ENCODE peak calls at places on chromosomes 4 and X, in seven cellular contexts. N, K, P, Y, M, J and H are unnamed samples.

GRCh38 chr4:52250124-52250523 is 199.0 kb downstream of the SPATA18 start:
- DNase-seq in N (peak), K (no peak), P (peak), Y (peak), M (no peak), J (peak), H (no peak)

GRCh38 chr4:57083107-57083506 is 27.1 kb downstream of the IGFBP7 start:
- DNase-seq in N (no peak), K (no peak), P (no peak), Y (no peak), M (no peak), J (no peak), H (no peak)

GRCh38 chrX:154511761-154512160 is 4.3 kb downstream of the FAM3A start:
- DNase-seq in N (no peak), K (no peak), P (no peak), Y (no peak), M (no peak), J (no peak), H (no peak)

GRCh38 chr4:76641351-76641750 is 206.3 kb downstream of the SHROOM3 start:
- DNase-seq in N (no peak), K (no peak), P (no peak), Y (no peak), M (no peak), J (no peak), H (no peak)

GRCh38 chr4:38162240-38162784 is 202.1 kb downstream of the PTTG2 start:
- DNase-seq in N (no peak), K (peak), P (no peak), Y (peak), M (peak), J (no peak), H (peak)

GRCh38 chrX:11244641-11245040 is 48.6 kb upstream of the AMELX start:
- DNase-seq in N (no peak), K (no peak), P (no peak), Y (peak), M (peak), J (peak), H (no peak)

GRCh38 chr4:16269742-16270522 is 43.7 kb upstream of the TAPT1 start:
- DNase-seq in N (no peak), K (no peak), P (peak), Y (peak), M (peak), J (peak), H (no peak)

GRCh38 chrX:75522565-75523411 is at the start of gene ZDHHC15:
- DNase-seq in N (peak), K (peak), P (peak), Y (peak), M (peak), J (peak), H (peak)

GRCh38 chr4:18664051-18664450 is 642.5 kb upstream of the LCORL start:
- DNase-seq in N (no peak), K (no peak), P (no peak), Y (no peak), M (no peak), J (no peak), H (no peak)

GRCh38 chr4:75126058-75126457 is 193.1 kb downstream of the PARM1 start:
- DNase-seq in N (no peak), K (no peak), P (no peak), Y (no peak), M (no peak), J (no peak), H (no peak)

GRCh38 chr4:54661686-54662085 is 3.9 kb downstream of the KIT start:
- DNase-seq in N (no peak), K (peak), P (no peak), Y (peak), M (peak), J (no peak), H (no peak)

GRCh38 chr4:145881991-145882390 is 56.6 kb downstream of the ZNF827 start:
- DNase-seq in N (no peak), K (no peak), P (no peak), Y (no peak), M (peak), J (no peak), H (no peak)

GRCh38 chr4:145880355-145880960 is 58.2 kb downstream of the ZNF827 start:
- DNase-seq in N (no peak), K (no peak), P (no peak), Y (no peak), M (peak), J (no peak), H (peak)

GRCh38 chr4:145881585-145881984 is 57.0 kb downstream of the ZNF827 start:
- DNase-seq in N (no peak), K (no peak), P (no peak), Y (no peak), M (no peak), J (no peak), H (no peak)

GRCh38 chr4:145883173-145883572 is 55.5 kb downstream of the ZNF827 start:
- DNase-seq in N (no peak), K (no peak), P (no peak), Y (no peak), M (no peak), J (no peak), H (no peak)

DNA sequence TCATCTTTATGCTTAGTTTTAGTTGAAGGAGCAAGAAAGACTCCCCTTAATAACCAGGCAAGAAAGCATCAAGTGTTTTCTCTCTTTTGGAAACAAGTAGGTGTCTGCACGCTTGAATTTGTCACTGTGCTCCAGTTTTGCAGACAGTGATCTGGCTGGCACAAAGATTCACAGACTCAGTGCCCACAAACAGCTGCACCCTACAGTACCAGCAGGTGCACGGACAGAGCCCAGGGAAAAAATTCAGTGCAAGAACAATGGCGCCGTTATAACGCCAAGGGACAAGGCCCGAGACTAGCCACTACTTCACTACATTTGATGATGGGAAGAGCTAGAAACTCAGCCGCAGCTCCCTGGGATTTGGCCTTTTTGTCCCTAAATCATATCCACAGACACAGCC is 56.0 kb downstream of the ZNF827 start:
- DNase-seq in N (no peak), K (no peak), P (no peak), Y (no peak), M (no peak), J (no peak), H (no peak)
- H3K4me3 ChIP-seq in N (no peak), K (no peak), P (no peak), Y (no peak), M (no peak), J (no peak), H (no peak)

GRCh38 chr4:27100713-27101112 is 240.1 kb downstream of the STIM2 start:
- DNase-seq in N (no peak), K (peak), P (no peak), Y (no peak), M (peak), J (no peak), H (no peak)

GRCh38 chr4:27094785-27095184 is 234.1 kb downstream of the STIM2 start:
- DNase-seq in N (no peak), K (no peak), P (no peak), Y (no peak), M (no peak), J (no peak), H (no peak)

GRCh38 chr4:27098034-27098433 is 237.4 kb downstream of the STIM2 start:
- DNase-seq in N (no peak), K (no peak), P (no peak), Y (no peak), M (no peak), J (no peak), H (no peak)

GRCh38 chr4:27094224-27094623 is 233.6 kb downstream of the STIM2 start:
- DNase-seq in N (no peak), K (no peak), P (no peak), Y (no peak), M (no peak), J (no peak), H (no peak)

GRCh38 chr4:27096142-27096824 is 235.6 kb downstream of the STIM2 start:
- DNase-seq in N (no peak), K (no peak), P (peak), Y (no peak), M (no peak), J (no peak), H (no peak)
- TF ChIP-seq CTCF in N (no peak), K (no peak), P (peak), Y (no peak), M (no peak), J (no peak), H (no peak)

DNA sequence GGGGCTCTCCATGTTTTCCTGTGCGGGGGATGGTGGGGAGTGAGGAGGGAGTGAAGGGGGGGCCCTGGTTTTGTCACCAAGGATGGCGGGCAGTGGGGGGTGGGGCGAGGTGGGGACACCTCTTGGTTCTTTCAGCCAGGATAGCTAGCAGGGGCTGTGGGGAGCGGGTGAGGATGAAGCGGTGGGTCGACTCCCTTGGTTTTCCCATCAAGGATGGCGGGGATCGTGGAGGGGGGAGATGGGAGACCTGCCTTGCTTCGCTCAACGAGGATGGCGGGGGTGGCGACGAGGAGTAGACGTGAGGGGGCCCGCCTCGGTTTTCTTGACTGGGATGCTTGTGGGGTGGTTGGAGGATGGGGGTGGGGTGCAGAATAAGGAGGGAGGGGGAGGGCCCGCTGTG is 633 bp downstream of the FHL1 start:
- DNase-seq in N (no peak), K (no peak), P (no peak), Y (no peak), M (no peak), J (no peak), H (no peak)
- H3K4me3 ChIP-seq in N (peak), K (peak), P (no peak), Y (peak), M (peak), J (peak), H (peak)

GRCh38 chrX:46916273-46916672 is 4.1 kb downstream of the JADE3 start:
- DNase-seq in N (no peak), K (no peak), P (no peak), Y (no peak), M (no peak), J (no peak), H (no peak)
- TF ChIP-seq CTCF in N (no peak), K (no peak), P (no peak), Y (no peak), M (no peak), J (no peak), H (no peak)

GRCh38 chr4:105895324-105895608 is at the start of gene NPNT:
- DNase-seq in N (no peak), K (no peak), P (no peak), Y (no peak), M (no peak), J (no peak), H (peak)
- H3K4me3 ChIP-seq in N (peak), K (peak), P (no peak), Y (no peak), M (peak), J (peak), H (peak)

GRCh38 chrX:78199851-78200250 is 60.4 kb upstream of the TAF9B start:
- DNase-seq in N (no peak), K (no peak), P (peak), Y (peak), M (peak), J (no peak), H (no peak)
- TF ChIP-seq CTCF in N (no peak), K (peak), P (peak), Y (peak), M (peak), J (no peak), H (no peak)

GRCh38 chr4:107719211-107719926 is 665 bp downstream of the PAPSS1 start:
- DNase-seq in N (no peak), K (no peak), P (peak), Y (peak), M (peak), J (no peak), H (peak)

GRCh38 chr4:107718351-107718965 is 1.6 kb downstream of the PAPSS1 start:
- DNase-seq in N (no peak), K (no peak), P (peak), Y (no peak), M (peak), J (no peak), H (no peak)

GRCh38 chr4:107719927-107720722 is at the start of gene PAPSS1:
- DNase-seq in N (peak), K (peak), P (peak), Y (peak), M (peak), J (peak), H (peak)

DNA sequence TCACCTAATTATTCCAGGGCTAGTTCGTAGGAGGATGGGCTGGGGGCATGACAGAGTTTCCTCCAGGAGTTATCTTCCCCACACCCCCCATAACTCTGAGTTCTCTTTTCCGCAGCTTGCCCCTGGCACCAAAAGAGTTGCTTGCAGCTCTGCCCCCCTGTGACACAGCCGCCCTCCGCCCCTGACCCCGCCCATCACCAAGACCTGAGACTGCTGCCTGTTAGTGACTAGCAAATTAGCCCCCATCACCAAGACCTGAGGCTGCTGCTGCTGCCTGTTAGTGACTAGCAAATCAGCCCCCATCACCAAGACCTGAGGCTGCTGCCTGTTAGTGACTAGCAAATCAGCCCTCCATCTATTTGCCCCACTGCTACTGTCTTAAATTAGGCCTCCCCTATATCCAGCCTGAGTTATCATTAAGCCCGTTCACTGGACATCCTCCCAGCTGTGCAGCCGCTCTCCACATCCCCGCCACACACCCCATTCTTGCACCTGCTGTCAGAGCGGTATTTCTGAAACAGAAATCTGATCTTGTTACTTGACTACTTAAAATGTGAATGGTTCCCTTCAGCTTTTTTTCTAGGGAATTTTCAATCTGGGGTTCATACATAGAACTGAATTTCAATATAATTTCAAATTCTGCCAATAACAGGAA is 1.5 kb upstream of the PAPSS1 start:
- DNase-seq in N (no peak), K (no peak), P (no peak), Y (no peak), M (no peak), J (no peak), H (peak)
- H3K4me3 ChIP-seq in N (peak), K (peak), P (no peak), Y (no peak), M (no peak), J (peak), H (peak)

GRCh38 chrX:12771445-12772069 is 19.7 kb upstream of the PRPS2 start:
- DNase-seq in N (peak), K (no peak), P (peak), Y (peak), M (peak), J (peak), H (peak)
- TF ChIP-seq CTCF in N (no peak), K (peak), P (peak), Y (peak), M (peak), J (no peak), H (peak)

DNA sequence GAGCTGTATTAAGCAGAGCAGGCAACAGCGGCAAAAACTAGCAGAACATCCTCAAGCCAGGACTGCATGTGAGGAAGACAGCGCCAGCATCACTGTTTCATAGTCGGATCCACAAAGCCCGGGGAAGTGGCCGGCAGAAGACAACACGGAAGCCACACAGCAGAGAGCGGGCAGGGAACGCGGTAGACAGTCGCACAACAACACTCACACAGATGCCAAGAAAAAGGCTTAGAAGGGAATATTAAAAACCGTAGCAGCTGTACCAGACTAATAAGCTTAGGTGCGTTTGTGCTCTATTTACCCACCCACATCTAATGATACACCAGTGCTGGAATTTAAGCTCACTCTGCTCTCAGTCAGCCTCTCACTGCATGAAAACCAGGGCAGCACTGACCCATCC is 16.0 kb downstream of the ZFYVE28 start:
- DNase-seq in N (no peak), K (no peak), P (no peak), Y (no peak), M (no peak), J (no peak), H (no peak)
- H3K4me3 ChIP-seq in N (no peak), K (no peak), P (no peak), Y (peak), M (no peak), J (peak), H (no peak)

GRCh38 chrX:71563921-71564320 is 14.3 kb upstream of the GCNA start:
- DNase-seq in N (no peak), K (no peak), P (no peak), Y (no peak), M (no peak), J (no peak), H (no peak)
- TF ChIP-seq CTCF in N (no peak), K (no peak), P (no peak), Y (no peak), M (no peak), J (no peak), H (no peak)